ENCODE peak calls at places on chromosomes 12 and 14, in eight cellular contexts. W is lower lobe of right lung; Q is pancreas; F is activated naive CD8-positive, alpha-beta T cell treated with anti-CD3 and anti-CD28 coated beads, Interleukin-2, amount 50 U/mL, for 16 hours; K is GM04504; I is sigmoid colon; H is HTR-8/SVneo; B is right atrium auricular region. N is an unnamed sample.

GRCh38 chr14:99649219-99649618 is 4.3 kb downstream of the HHIPL1 start:
- DNase-seq in F (no peak), H (no peak), K (peak), I (no peak), B (no peak), W (no peak), Q (no peak), N (no peak)

GRCh38 chr12:43579240-43579639 is 27.2 kb upstream of the ADAMTS20 start:
- DNase-seq in H (no peak), F (no peak), B (no peak), Q (no peak), I (no peak), W (no peak), K (no peak), N (no peak)

GRCh38 chr12:120841525-120841924 is 62.6 kb downstream of the SPPL3 start:
- DNase-seq in K (no peak), F (no peak), I (no peak), Q (no peak), H (no peak), W (no peak), B (no peak), N (no peak)

GRCh38 chr14:101020971-101021370 is 117.4 kb upstream of the RTL1 start:
- DNase-seq in H (no peak), Q (no peak), K (no peak), F (no peak), W (no peak), B (peak), I (peak), N (peak)

GRCh38 chr12:92827836-92828431 is 101.2 kb downstream of the EEA1 start:
- DNase-seq in I (no peak), Q (no peak), W (no peak), H (peak), B (no peak), F (no peak), K (peak), N (no peak)

GRCh38 chr12:132222096-132222807 is 78.0 kb downstream of the NOC4L start:
- DNase-seq in W (peak), I (no peak), K (peak), B (no peak), Q (peak), F (no peak), H (peak), N (no peak)

GRCh38 chr12:19620222-19620621 is 180.9 kb downstream of the AEBP2 start:
- DNase-seq in Q (no peak), F (no peak), B (no peak), I (no peak), W (no peak), H (no peak), K (no peak), N (no peak)

GRCh38 chr12:127162902-127163301 is 1104.1 kb upstream of the TMEM132C start:
- DNase-seq in W (no peak), K (peak), H (peak), B (no peak), Q (no peak), I (no peak), F (no peak), N (peak)

GRCh38 chr14:59280961-59281360 is 92.5 kb downstream of the DAAM1 start:
- DNase-seq in B (no peak), K (no peak), Q (no peak), W (no peak), F (no peak), H (no peak), I (no peak), N (no peak)

GRCh38 chr14:53510281-53510912 is 357.3 kb upstream of the DDHD1 start:
- DNase-seq in H (no peak), Q (no peak), W (no peak), B (no peak), K (no peak), I (no peak), F (no peak), N (no peak)

GRCh38 chr12:1914116-1914911 is 4.1 kb downstream of the CACNA2D4 start:
- DNase-seq in W (peak), H (no peak), Q (peak), B (peak), K (no peak), I (peak), F (no peak), N (peak)

GRCh38 chr14:24189460-24189859 is 844 bp upstream of the IPO4 start:
- DNase-seq in Q (peak), B (no peak), W (no peak), F (no peak), H (no peak), K (no peak), I (no peak), N (no peak)

GRCh38 chr12:96698965-96699364 is 208.1 kb upstream of the NEDD1 start:
- DNase-seq in B (no peak), W (no peak), Q (no peak), F (no peak), H (no peak), K (no peak), I (no peak), N (no peak)

GRCh38 chr12:2114071-2114470 is 61.3 kb downstream of the CACNA1C start:
- DNase-seq in I (no peak), B (no peak), F (no peak), H (no peak), W (no peak), Q (peak), K (no peak), N (no peak)

GRCh38 chr14:104659764-104660523 is 29.5 kb upstream of the INF2 start:
- DNase-seq in I (no peak), Q (peak), W (no peak), K (no peak), F (no peak), B (no peak), H (no peak), N (no peak)

GRCh38 chr14:59919582-59920377 is at the start of gene LRRC9:
- DNase-seq in I (no peak), Q (peak), F (no peak), H (peak), K (no peak), B (no peak), W (peak), N (no peak)

GRCh38 chr12:93766802-93767523 is 89.8 kb downstream of the CRADD start:
- DNase-seq in F (no peak), H (peak), I (peak), Q (no peak), B (no peak), K (no peak), W (no peak), N (no peak)

GRCh38 chr14:76699209-76699608 is 62.1 kb upstream of the VASH1 start:
- DNase-seq in I (no peak), K (no peak), F (no peak), W (no peak), H (no peak), Q (no peak), B (no peak), N (no peak)

GRCh38 chr12:18153826-18154225 is 63.8 kb upstream of the RERGL start:
- DNase-seq in F (no peak), H (no peak), B (no peak), Q (no peak), K (no peak), I (no peak), W (no peak), N (no peak)

GRCh38 chr14:100591453-100592371 is 4.5 kb upstream of the BEGAIN start:
- DNase-seq in F (no peak), K (no peak), Q (peak), W (peak), H (no peak), I (peak), B (no peak), N (no peak)

GRCh38 chr12:47793015-47793681 is 20.1 kb downstream of the SLC48A1 start:
- DNase-seq in W (peak), I (no peak), Q (peak), B (no peak), H (no peak), F (no peak), K (no peak), N (no peak)

GRCh38 chr12:27539191-27539631 is 15.2 kb downstream of the PPFIBP1 start:
- DNase-seq in F (no peak), W (no peak), I (no peak), H (no peak), B (no peak), K (no peak), Q (no peak), N (no peak)

N was measured in osteocyte.